ENCODE peak calls at places on chromosomes 5 and 9, in ten cellular contexts. S is hippocampal formation; J is fibroblast of the aortic adventitia; C is stimulated activated CD4-positive, alpha-beta T cell treated with anti-CD3 and anti-CD28 coated beads, Interleukin-1b, Interleukin-23, amount 100 ng/mL, for 1 hour; M is NCI-H2029; I is activated naive CD4-positive, alpha-beta T cell; X is GM12891; G is activated T-helper 1 cell treated with Interleukin-2 at 50 U/mL for 16 hours; A is effector CD8-positive, alpha-beta T cell; K is endothelial cell. Q is an unnamed sample.

GRCh38 chr9:133342570-133342969 is 5.4 kb downstream of the MED22 start:
- DNase-seq in S (no peak), J (no peak), C (no peak), M (no peak), I (no peak), X (no peak), G (no peak), A (no peak), K (peak), Q (no peak)

GRCh38 chr5:173397531-173397930 is 69.3 kb upstream of the STC2 start:
- DNase-seq in S (no peak), J (peak), C (no peak), M (no peak), I (no peak), X (no peak), G (no peak), A (no peak), K (no peak), Q (no peak)

GRCh38 chr5:59760798-59761348 is 132.7 kb downstream of the PDE4D start:
- DNase-seq in S (no peak), J (peak), C (no peak), M (no peak), I (no peak), X (no peak), G (no peak), A (no peak), K (no peak), Q (no peak)

GRCh38 chr5:139700711-139701693 is 52.9 kb downstream of the CXXC5 start:
- DNase-seq in S (no peak), J (no peak), C (no peak), M (no peak), I (no peak), X (no peak), G (no peak), A (no peak), K (no peak), Q (peak)

GRCh38 chr9:127202461-127203139 is 62.0 kb upstream of the GARNL3 start:
- DNase-seq in S (no peak), J (peak), C (no peak), M (no peak), I (no peak), X (no peak), G (no peak), A (no peak), K (no peak), Q (no peak)

GRCh38 chr5:177430972-177431316 is 4.5 kb downstream of the GRK6 start:
- DNase-seq in S (no peak), J (no peak), C (no peak), M (no peak), I (no peak), X (no peak), G (no peak), A (no peak), K (no peak), Q (no peak)

GRCh38 chr5:150252489-150252888 is 37.1 kb downstream of the CAMK2A start:
- DNase-seq in S (no peak), J (no peak), C (no peak), M (no peak), I (no peak), X (no peak), G (no peak), A (no peak), K (no peak), Q (no peak)

GRCh38 chr9:122389799-122390481 is 19.1 kb downstream of the PTGS1 start:
- DNase-seq in S (no peak), J (no peak), C (no peak), M (peak), I (no peak), X (no peak), G (no peak), A (no peak), K (peak), Q (no peak)

GRCh38 chr9:112326194-112326593 is 7.2 kb downstream of the PTBP3 start:
- DNase-seq in S (no peak), J (no peak), C (no peak), M (no peak), I (no peak), X (no peak), G (no peak), A (no peak), K (no peak), Q (no peak)

GRCh38 chr5:123285122-123286011 is 137.8 kb downstream of the CEP120 start:
- DNase-seq in S (no peak), J (peak), C (no peak), M (peak), I (no peak), X (no peak), G (no peak), A (no peak), K (peak), Q (peak)

GRCh38 chr9:93122721-93123221 is 11.3 kb downstream of the NINJ1 start:
- DNase-seq in S (no peak), J (no peak), C (no peak), M (no peak), I (no peak), X (no peak), G (no peak), A (no peak), K (peak), Q (no peak)

GRCh38 chr5:142864293-142865260 is 94.4 kb downstream of the ARHGAP26 start:
- DNase-seq in S (no peak), J (no peak), C (no peak), M (no peak), I (no peak), X (no peak), G (no peak), A (no peak), K (no peak), Q (no peak)

GRCh38 chr5:54440456-54440893 is 15.0 kb upstream of the HSPB3 start:
- DNase-seq in S (no peak), J (no peak), C (no peak), M (no peak), I (no peak), X (no peak), G (no peak), A (no peak), K (no peak), Q (no peak)